ENCODE peak calls at places on chromosome 16, in four cellular contexts. I, O, S and F are unnamed samples.

GRCh38 chr16:86708431-86708830 is 130.1 kb downstream of the FOXL1 start:
- DNase-seq in S (no peak), I (no peak), O (no peak), F (no peak)

GRCh38 chr16:80803341-80804060 is 897 bp downstream of the CDYL2 start:
- DNase-seq in O (no peak), S (no peak), I (no peak), F (no peak)

GRCh38 chr16:86505185-86505898 is 5.0 kb upstream of the FOXF1 start:
- DNase-seq in I (no peak), S (no peak), O (no peak), F (no peak)

GRCh38 chr16:67186550-67186950 is 2.8 kb upstream of the MATCAP1 start:
- DNase-seq in I (no peak), O (no peak), S (no peak), F (no peak)

GRCh38 chr16:82748026-82748425 is 121.3 kb downstream of the CDH13 start:
- DNase-seq in S (no peak), O (no peak), I (no peak), F (no peak)

GRCh38 chr16:86490859-86491642 is 19.3 kb upstream of the FOXF1 start:
- DNase-seq in I (no peak), O (no peak), S (no peak), F (no peak)

GRCh38 chr16:89322381-89323119 is 105.0 kb downstream of the ZNF778 start:
- DNase-seq in I (no peak), S (no peak), O (no peak), F (no peak)

GRCh38 chr16:84839956-84840355 is 20.2 kb downstream of the CRISPLD2 start:
- DNase-seq in O (no peak), I (no peak), S (no peak), F (no peak)

GRCh38 chr16:82671743-82672142 is 45.0 kb downstream of the CDH13 start:
- DNase-seq in I (no peak), O (no peak), S (no peak), F (no peak)

GRCh38 chr16:30846649-30847402 is 47.1 kb downstream of the BCL7C start:
- DNase-seq in S (no peak), I (no peak), O (no peak), F (no peak)

GRCh38 chr16:3945751-3946603 is 65.5 kb upstream of the CREBBP start:
- DNase-seq in S (peak; percentile 94), O (no peak), I (no peak), F (peak; percentile 94)

GRCh38 chr16:27446721-27447120 is 44.7 kb downstream of the IL21R start:
- DNase-seq in S (no peak), I (no peak), O (no peak), F (no peak)

GRCh38 chr16:67663151-67663876 is 2.6 kb downstream of the PARD6A start:
- DNase-seq in S (no peak), O (no peak), I (peak; percentile 8), F (no peak)

GRCh38 chr16:1745900-1746692 is 25.2 kb downstream of the NME3 start:
- DNase-seq in I (no peak), O (no peak), S (peak; percentile 37), F (peak; percentile 12)

GRCh38 chr16:11298143-11298900 is 17.2 kb upstream of the PRM1 start:
- DNase-seq in O (no peak), S (no peak), I (no peak), F (no peak)

GRCh38 chr16:88799569-88800276 is 3.9 kb upstream of the CDT1 start:
- DNase-seq in O (no peak), S (no peak), I (peak; percentile 64), F (no peak)

GRCh38 chr16:88566158-88566557 is 4.0 kb upstream of the ZC3H18 start:
- DNase-seq in O (no peak), S (peak; percentile 16), I (no peak), F (no peak)

GRCh38 chr16:3123986-3124886 is 10.6 kb upstream of the ZNF213 start:
- DNase-seq in S (peak; percentile 61), O (peak; percentile 63), I (peak; percentile 95), F (peak; percentile 29)

GRCh38 chr16:69106491-69107291 is 1.2 kb downstream of the HAS3 start:
- DNase-seq in S (no peak), I (no peak), O (no peak), F (no peak)

GRCh38 chr16:57345021-57345420 is 13.6 kb upstream of the CCL22 start:
- DNase-seq in O (no peak), I (no peak), S (no peak), F (no peak)

GRCh38 chr16:66228791-66229190 is 137.7 kb upstream of the CDH5 start:
- DNase-seq in S (no peak), I (no peak), O (no peak), F (no peak)

GRCh38 chr16:54402270-54402669 is 115.7 kb upstream of the IRX3 start:
- DNase-seq in S (no peak), I (no peak), O (no peak), F (no peak)